ENCODE peak calls at places on chromosomes 13 and 19, in four cellular contexts. M is activated CD4-positive, CD25-positive, alpha-beta regulatory T cell treated with anti-CD3 and anti-CD28 coated beads, Interleukin-2, amount 50 U/mL, for 16 hours; D is AG09319; G is stimulated activated CD4-positive, alpha-beta T cell treated with anti-CD3 and anti-CD28 coated beads, Interleukin-1b, Interleukin-23, amount 100 ng/mL, for 24 hours. N is an unnamed sample.
A peak's percentile ranks its signal among the peaks of the same experiment; 100 is the strongest.

GRCh38 chr13:28530729-28531194 is 35.8 kb upstream of the FLT1 start:
- DNase-seq in G (no peak), M (no peak), D (no peak), N (no peak)

GRCh38 chr19:53849237-53849676 is 18.4 kb upstream of the MYADM start:
- DNase-seq in M (no peak), G (no peak), D (no peak), N (no peak)

GRCh38 chr19:13163609-13164364 is 13.6 kb downstream of the IER2 start:
- DNase-seq in M (no peak), D (peak; percentile 76), G (no peak), N (no peak)

GRCh38 chr13:99656092-99656745 is 154.9 kb downstream of the TM9SF2 start:
- DNase-seq in G (peak; percentile 60), D (peak; percentile 43), M (peak; percentile 73), N (peak; percentile 92)

GRCh38 chr13:27130223-27131015 is 41.2 kb downstream of the USP12 start:
- DNase-seq in G (no peak), D (no peak), M (no peak), N (no peak)

GRCh38 chr13:27918918-27919255 is 913 bp upstream of the PDX1 start:
- DNase-seq in M (no peak), G (no peak), D (no peak), N (no peak)

GRCh38 chr13:28716511-28716910 is 2.3 kb downstream of the SLC46A3 start:
- DNase-seq in D (no peak), G (no peak), M (no peak), N (no peak)

GRCh38 chr19:55080121-55080914 is 4.6 kb downstream of the EPS8L1 start:
- DNase-seq in M (peak; percentile 27), D (no peak), G (no peak), N (no peak)

GRCh38 chr13:94722596-94722995 is 10.3 kb upstream of the SOX21 start:
- DNase-seq in M (no peak), D (no peak), G (no peak), N (no peak)

GRCh38 chr19:50496189-50497029 is 14.6 kb downstream of the JOSD2 start:
- DNase-seq in M (no peak), G (no peak), D (no peak), N (no peak)

GRCh38 chr13:102286326-102286725 is 115.5 kb downstream of the FGF14 start:
- DNase-seq in G (no peak), D (peak; percentile 8), M (no peak), N (no peak)

GRCh38 chr13:94479559-94480095 is at the start of gene DCT:
- DNase-seq in D (no peak), G (no peak), M (no peak), N (no peak)

GRCh38 chr19:44846455-44847143 is 502 bp downstream of the NECTIN2 start:
- DNase-seq in M (no peak), G (no peak), D (no peak), N (peak; percentile 85)

GRCh38 chr19:44585371-44586141 is 27.8 kb upstream of the IGSF23 start:
- DNase-seq in D (no peak), G (no peak), M (no peak), N (no peak)

GRCh38 chr13:108959254-108959653 is 329.8 kb downstream of the MYO16 start:
- DNase-seq in D (no peak), M (no peak), G (no peak), N (no peak)

GRCh38 chr19:46970815-46971214 is 48.8 kb upstream of the NPAS1 start:
- DNase-seq in G (no peak), M (no peak), D (peak; percentile 84), N (no peak)

GRCh38 chr19:4372630-4373367 is 27.5 kb downstream of the SH3GL1 start:
- DNase-seq in D (no peak), M (no peak), G (no peak), N (no peak)

GRCh38 chr13:32267836-32268439 is 47.2 kb downstream of the ZAR1L start:
- DNase-seq in D (no peak), M (peak; percentile 7), G (no peak), N (peak; percentile 68)

GRCh38 chr19:5075603-5076002 is 106.7 kb downstream of the KDM4B start:
- DNase-seq in D (no peak), G (no peak), M (no peak), N (no peak)

GRCh38 chr13:70457474-70457873 is 349.2 kb upstream of the KLHL1 start:
- DNase-seq in D (no peak), M (no peak), G (no peak), N (no peak)

GRCh38 chr19:35512831-35513230 is 618 bp downstream of the DMKN start:
- DNase-seq in D (no peak), G (no peak), M (no peak), N (no peak)

GRCh38 chr13:62643799-62644484 is 1228.3 kb upstream of the PCDH20 start:
- DNase-seq in M (no peak), D (no peak), G (no peak), N (no peak)

GRCh38 chr13:31027136-31027535 is 94.7 kb downstream of the TEX26 start:
- DNase-seq in M (no peak), G (no peak), D (no peak), N (no peak)

GRCh38 chr19:35013047-35013819 is 13.1 kb downstream of the GRAMD1A start:
- DNase-seq in D (no peak), M (peak; percentile 54), G (peak; percentile 65), N (no peak)

GRCh38 chr19:20662421-20663105 is 1.2 kb upstream of the ZNF626 start:
- DNase-seq in D (no peak), G (no peak), M (no peak), N (no peak)

N was measured in iPS DF 6.9.